ENCODE peak calls at places on chromosomes 7 and 10, in six cellular contexts. R is SK-N-SH; C is AG09309; M is CD4-positive, CD25-positive, alpha-beta regulatory T cell; A is lower lobe of right lung; B is IMR-90. F is an unnamed sample.

GRCh38 chr10:53601260-53601875 is 828.8 kb upstream of the MBL2 start:
- DNase-seq in C (no peak), M (no peak), B (peak), R (peak), A (no peak), F (peak)

GRCh38 chr10:44024351-44025116 is 360.4 kb downstream of the CXCL12 start:
- DNase-seq in R (no peak), M (no peak), B (no peak), A (no peak), C (no peak), F (no peak)

GRCh38 chr7:30869794-30870491 is 41.7 kb upstream of the AQP1 start:
- DNase-seq in M (no peak), R (peak), B (peak), A (no peak), C (no peak), F (no peak)

GRCh38 chr7:96088579-96088978 is 233.3 kb downstream of the SLC25A13 start:
- DNase-seq in B (peak), C (no peak), A (no peak), R (no peak), M (no peak), F (peak)

GRCh38 chr10:9036711-9037204 is 982.3 kb downstream of the GATA3 start:
- DNase-seq in R (no peak), B (no peak), C (no peak), A (no peak), M (no peak), F (no peak)

GRCh38 chr7:150428671-150429451 is 21.6 kb upstream of the GIMAP8 start:
- DNase-seq in A (no peak), C (peak), R (no peak), B (peak), M (no peak), F (peak)

GRCh38 chr7:138645284-138645683 is 55.9 kb downstream of the SVOPL start:
- DNase-seq in A (no peak), C (no peak), M (no peak), B (no peak), R (peak), F (no peak)

GRCh38 chr7:33892945-33893344 is 12.4 kb upstream of the BMPER start:
- DNase-seq in C (no peak), M (no peak), B (no peak), R (no peak), A (no peak), F (no peak)

GRCh38 chr7:106125417-106125816 is 13.3 kb upstream of the SYPL1 start:
- DNase-seq in R (no peak), B (peak), C (no peak), M (no peak), A (no peak), F (no peak)

GRCh38 chr10:34966440-34966839 is 123.7 kb downstream of the CUL2 start:
- DNase-seq in M (no peak), B (peak), A (no peak), R (no peak), C (peak), F (peak)

GRCh38 chr7:584122-584465 is 64.4 kb upstream of the PDGFA start:
- DNase-seq in M (peak), A (peak), R (no peak), C (no peak), B (no peak), F (no peak)

GRCh38 chr7:48962821-48963505 is 38.6 kb downstream of the CDC14C start:
- DNase-seq in A (no peak), M (no peak), R (no peak), C (no peak), B (no peak), F (no peak)

GRCh38 chr7:128697301-128697905 is 25.3 kb downstream of the GARIN1A start:
- DNase-seq in C (peak), A (peak), R (peak), B (peak), M (peak), F (peak)

GRCh38 chr10:52889611-52890010 is 117.0 kb upstream of the MBL2 start:
- DNase-seq in B (no peak), R (no peak), M (no peak), C (no peak), A (no peak), F (no peak)

GRCh38 chr10:71461917-71462641 is 65.4 kb downstream of the CDH23 start:
- DNase-seq in R (no peak), M (no peak), A (no peak), B (no peak), C (no peak), F (no peak)

GRCh38 chr10:13690281-13690825 is 103.6 kb downstream of the PRPF18 start:
- DNase-seq in A (no peak), C (no peak), B (no peak), R (no peak), M (no peak), F (peak)

GRCh38 chr10:17217661-17218306 is 10.3 kb upstream of the VIM start:
- DNase-seq in C (peak), A (no peak), B (peak), R (no peak), M (no peak), F (peak)

DNA sequence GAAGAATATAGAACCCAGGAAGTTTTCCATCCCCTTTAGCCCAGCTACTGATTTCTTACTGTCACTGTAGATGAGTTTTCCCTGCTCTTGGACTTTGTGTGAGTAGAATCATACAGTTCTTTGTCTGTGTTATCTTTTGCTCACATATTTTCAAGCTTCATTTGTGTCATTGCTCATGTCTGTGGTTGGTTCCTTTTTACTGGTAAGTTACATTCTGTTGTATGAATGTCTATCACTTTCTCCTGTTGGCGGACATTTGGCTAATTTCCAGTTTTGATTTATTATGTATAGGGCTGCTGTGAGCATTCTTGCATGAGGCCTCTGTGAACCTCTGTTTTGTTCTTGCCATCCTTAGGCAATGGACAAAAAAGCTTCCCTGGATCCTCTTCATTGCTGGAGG is 5.3 kb downstream of the GLRX3 start:
- DNase-seq in M (no peak), R (no peak), B (peak), C (no peak), A (no peak), F (no peak)
- H3K4me3 ChIP-seq in M (peak), R (no peak), B (no peak), C (no peak), A (no peak), F (no peak)

DNA sequence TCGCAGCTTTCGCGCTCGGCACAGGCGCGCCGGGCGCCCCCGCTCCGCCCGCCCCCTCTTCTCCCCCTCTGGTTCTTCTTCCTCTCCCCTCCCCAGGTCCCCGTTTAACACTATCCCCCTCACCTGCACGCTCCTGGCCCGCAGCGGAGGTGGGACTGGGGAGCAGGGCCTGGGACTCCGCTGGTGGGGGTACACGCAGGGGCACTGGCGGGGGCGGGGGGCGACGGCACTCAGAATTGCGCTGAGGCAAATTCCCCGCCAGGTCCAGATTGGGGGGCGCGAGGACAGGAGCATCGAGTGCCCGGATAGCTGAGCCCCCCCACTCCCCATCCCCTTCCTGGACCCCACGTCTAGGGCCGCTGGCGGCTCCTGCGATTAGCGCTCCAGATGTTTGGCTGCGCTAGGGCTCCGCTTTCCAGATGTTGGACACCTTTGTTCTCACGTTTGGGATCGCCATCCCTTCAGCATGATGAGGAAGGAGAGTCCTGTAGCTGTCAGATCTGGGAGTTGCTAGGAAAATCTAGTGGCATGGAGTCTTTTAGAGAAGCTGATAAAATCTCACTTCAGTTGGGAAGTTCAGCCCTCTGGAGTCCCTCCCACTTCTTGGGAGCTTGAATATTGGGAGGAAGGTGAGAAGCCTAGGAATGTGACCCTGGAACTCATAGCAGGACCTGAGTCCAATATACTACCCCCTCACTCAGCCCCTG is 31.4 kb upstream of the PAX2 start:
- DNase-seq in C (no peak), A (no peak), B (no peak), R (peak), M (no peak), F (no peak)
- H3K4me3 ChIP-seq in C (no peak), A (no peak), B (no peak), R (no peak), M (no peak), F (no peak)

GRCh38 chr10:102408728-102409603 is 9.6 kb downstream of the PSD start:
- DNase-seq in C (no peak), A (peak), R (peak), B (peak), M (peak), F (no peak)

GRCh38 chr10:102407641-102407943 is 11.0 kb downstream of the PSD start:
- DNase-seq in A (no peak), M (no peak), B (no peak), C (no peak), R (no peak), F (no peak)

GRCh38 chr10:102410427-102411073 is 8.0 kb downstream of the PSD start:
- DNase-seq in A (peak), M (no peak), C (no peak), R (peak), B (no peak), F (no peak)

GRCh38 chr10:102409604-102410426 is 8.8 kb downstream of the PSD start:
- DNase-seq in C (no peak), B (no peak), A (no peak), M (no peak), R (peak), F (no peak)

GRCh38 chr10:102408081-102408727 is 10.4 kb downstream of the PSD start:
- DNase-seq in M (no peak), B (no peak), A (peak), R (no peak), C (no peak), F (no peak)
- H3K4me3 ChIP-seq in M (no peak), B (peak), A (peak), R (peak), C (peak), F (no peak)

GRCh38 chr10:124653811-124654651 is 90.1 kb downstream of the FAM53B start:
- DNase-seq in C (no peak), M (no peak), R (no peak), A (no peak), B (no peak), F (peak)
- H3K4me3 ChIP-seq in C (no peak), M (no peak), R (no peak), A (no peak), B (no peak), F (no peak)

GRCh38 chr7:5494683-5495561 is 71.3 kb upstream of the TNRC18 start:
- DNase-seq in R (peak), M (peak), B (peak), C (peak), A (peak), F (peak)
- H3K4me3 ChIP-seq in R (peak), M (no peak), B (no peak), C (no peak), A (peak), F (peak)

DNA sequence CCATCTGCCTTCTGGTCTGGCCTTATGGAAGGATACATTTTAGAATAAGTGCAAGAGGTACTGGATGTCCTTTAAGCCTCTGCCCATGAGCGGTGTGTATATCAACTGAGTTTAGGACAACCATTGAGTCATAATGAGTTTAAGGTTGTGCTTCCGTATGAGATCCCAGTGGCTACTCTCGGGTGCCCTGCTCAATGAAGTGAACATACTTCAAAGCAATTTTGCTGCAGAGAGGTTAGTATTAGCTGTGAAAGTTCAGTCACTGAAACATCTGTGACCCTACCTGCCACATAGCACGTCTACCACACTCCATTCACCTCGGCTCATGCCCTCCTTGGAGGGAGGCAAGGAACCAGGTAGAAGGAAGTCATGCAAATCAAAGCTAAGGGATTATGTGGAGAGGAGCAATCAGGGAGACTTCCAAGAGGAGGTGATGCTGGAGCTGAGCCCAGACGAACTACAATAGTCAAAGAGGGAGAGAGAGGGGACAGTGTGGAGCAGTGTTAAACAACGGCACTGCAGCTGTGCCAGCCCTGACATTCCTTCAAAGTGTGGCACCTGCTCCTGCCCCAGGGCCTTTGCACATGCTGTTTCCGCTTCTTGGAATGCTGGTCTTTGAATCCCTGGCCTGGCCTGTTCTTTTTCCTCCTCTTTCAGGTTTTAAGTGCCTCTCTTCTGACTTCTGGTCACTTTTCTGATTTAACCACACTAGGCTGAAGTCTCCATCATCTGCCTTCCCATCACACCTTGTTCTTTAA is 25.4 kb downstream of the BTBD16 start:
- DNase-seq in A (no peak), C (no peak), R (no peak), B (no peak), M (no peak), F (no peak)
- H3K4me3 ChIP-seq in A (no peak), C (no peak), R (no peak), B (no peak), M (no peak), F (no peak)

GRCh38 chr10:68336952-68337351 is 4.2 kb upstream of the PBLD start:
- DNase-seq in M (no peak), A (no peak), C (no peak), R (no peak), B (no peak), F (no peak)
- H3K4me3 ChIP-seq in M (peak), A (no peak), C (no peak), R (no peak), B (no peak), F (no peak)